ENCODE peak calls at places on chromosomes 11 and 22, in five cellular contexts. P is prostate gland, U is endodermal cell, I is fibroblast of lung, N is mesendoderm. T is an unnamed sample. For H3K4me1, the result is how much of the 10 kb centered on the place peaks cover.

GRCh38 chr22:46040471-46041465 is 63.8 kb upstream of the WNT7B start:
- DNase-seq in P (no peak), U (peak), I (no peak), N (no peak), T (no peak)

GRCh38 chr22:22520667-22521602 is 865 bp upstream of the ZNF280A start:
- DNase-seq in P (no peak), U (no peak), I (no peak), N (peak), T (no peak)

GRCh38 chr22:50473088-50473487 is 1.7 kb downstream of the SBF1 start:
- DNase-seq in P (no peak), U (peak), I (no peak), N (peak), T (no peak)

GRCh38 chr11:65854871-65855837 is 2.8 kb downstream of the CFL1 start:
- DNase-seq in P (no peak), U (no peak), I (no peak), N (no peak), T (no peak)

GRCh38 chr11:35981581-35981980 is 37.7 kb downstream of the LDLRAD3 start:
- DNase-seq in P (no peak), U (no peak), I (peak), N (no peak), T (no peak)

GRCh38 chr11:120013325-120014250 is 124.3 kb downstream of the TRIM29 start:
- DNase-seq in P (peak), U (peak), I (peak), N (peak), T (peak)

GRCh38 chr11:117146521-117146920 is 2.4 kb downstream of the PAFAH1B2 start:
- DNase-seq in P (no peak), U (peak), I (peak), N (peak), T (peak)

GRCh38 chr11:121466063-121466794 is 13.5 kb upstream of the SORL1-AS1 start:
- DNase-seq in P (peak), U (peak), I (peak), N (peak), T (no peak)

GRCh38 chr11:65021509-65021908 is 5.7 kb upstream of the SNX15 start:
- DNase-seq in P (no peak), U (no peak), I (no peak), N (no peak), T (no peak)

GRCh38 chr22:20546541-20546950 is 39.1 kb downstream of the MED15 start:
- DNase-seq in P (no peak), U (no peak), I (no peak), N (no peak), T (no peak)

GRCh38 chr22:46406349-46406748 is 70.8 kb downstream of the TRMU start:
- DNase-seq in P (no peak), U (no peak), I (no peak), N (no peak), T (no peak)

GRCh38 chr11:66327171-66328035 is 8.8 kb downstream of the RIN1 start:
- DNase-seq in P (no peak), U (no peak), I (peak), N (peak), T (peak)

GRCh38 chr11:63560506-63561179 is 2.5 kb downstream of the PLAAT2 start:
- DNase-seq in P (peak), U (no peak), I (no peak), N (no peak), T (peak)

GRCh38 chr11:73154178-73154577 is 12.1 kb upstream of the FCHSD2 start:
- DNase-seq in P (no peak), U (peak), I (no peak), N (no peak), T (no peak)

GRCh38 chr11:65396769-65397745 is 10.6 kb downstream of the FRMD8 start:
- DNase-seq in P (no peak), U (no peak), I (no peak), N (no peak), T (no peak)

GRCh38 chr11:27304514-27304913 is 58.5 kb downstream of the CCDC34 start:
- DNase-seq in P (no peak), U (peak), I (no peak), N (peak), T (no peak)

GRCh38 chr11:36292311-36292722 is 3.1 kb upstream of the COMMD9 start:
- DNase-seq in P (no peak), U (peak), I (peak), N (peak), T (peak)

GRCh38 chr22:16959345-16959930 is 48.6 kb downstream of the GAB4 start:
- DNase-seq in P (no peak), U (no peak), I (no peak), N (no peak), T (no peak)

GRCh38 chr11:37108436-37109204 is 510.6 kb upstream of the RAG2 start:
- DNase-seq in P (no peak), U (no peak), I (peak), N (no peak), T (no peak)

GRCh38 chr22:46738961-46739870 is 1.2 kb upstream of the CERK start:
- DNase-seq in P (peak), U (peak), I (peak), N (peak), T (peak)

GRCh38 chr11:86218125-86219081 is 26.1 kb upstream of the EED start:
- DNase-seq in P (peak), U (peak), I (peak), N (peak), T (peak)

GRCh38 chr11:106022795-106023275 is 795 bp upstream of the MSANTD4 start:
- DNase-seq in P (no peak), U (no peak), I (no peak), N (no peak), T (no peak)

GRCh38 chr11:61138940-61139339 is 22.3 kb downstream of the VPS37C start:
- DNase-seq in P (no peak), U (no peak), I (peak), N (no peak), T (peak)

GRCh38 chr11:28476053-28476452 is 367.9 kb downstream of the METTL15 start:
- DNase-seq in P (no peak), U (no peak), I (no peak), N (no peak), T (no peak)

GRCh38 chr11:71240061-71240690 is 12.2 kb downstream of the SHANK2 start:
- DNase-seq in P (no peak), U (peak), I (no peak), N (no peak), T (no peak)

GRCh38 chr11:83725718-83726117 is 439.6 kb upstream of the CCDC90B start:
- DNase-seq in P (no peak), U (no peak), I (no peak), N (peak), T (no peak)

GRCh38 chr11:31822604-31823371 is 11.7 kb upstream of the PAX6 start:
- DNase-seq in P (no peak), U (peak), I (no peak), N (peak), T (no peak)

GRCh38 chr11:60280412-60280811 is at the start of gene MS4A4A:
- DNase-seq in P (no peak), U (no peak), I (no peak), N (no peak), T (no peak)

GRCh38 chr22:36580371-36580770 is 51.4 kb upstream of the EIF3D start:
- DNase-seq in P (no peak), U (peak), I (no peak), N (no peak), T (no peak)

GRCh38 chr11:269146-269890 is 8.9 kb upstream of the NLRP6 start:
- DNase-seq in P (no peak), U (no peak), I (no peak), N (no peak), T (no peak)

GRCh38 chr22:33274214-33274828 is 216.1 kb upstream of the SYN3 start:
- DNase-seq in P (no peak), U (peak), I (no peak), N (peak), T (no peak)

GRCh38 chr11:14288189-14288935 is 70.6 kb downstream of the RRAS2 start:
- DNase-seq in P (peak), U (no peak), I (peak), N (no peak), T (no peak)

GRCh38 chr22:20657963-20658362 is 116.0 kb upstream of the SERPIND1 start:
- DNase-seq in P (no peak), U (no peak), I (no peak), N (no peak), T (no peak)

GRCh38 chr11:8810331-8811301 is 100.4 kb upstream of the AKIP1 start:
- DNase-seq in P (peak), U (peak), I (peak), N (peak), T (peak)

GRCh38 chr11:8811571-8811970 is 99.4 kb upstream of the AKIP1 start:
- DNase-seq in P (no peak), U (no peak), I (no peak), N (no peak), T (no peak)

GRCh38 chr11:8813658-8814057 is 97.3 kb upstream of the AKIP1 start:
- DNase-seq in P (peak), U (peak), I (peak), N (peak), T (peak)

GRCh38 chr11:8814209-8814922 is 96.6 kb upstream of the AKIP1 start:
- DNase-seq in P (no peak), U (peak), I (no peak), N (peak), T (no peak)

GRCh38 chr11:8812438-8812837 is 98.6 kb upstream of the AKIP1 start:
- DNase-seq in P (no peak), U (peak), I (peak), N (peak), T (no peak)
- H3K4me1 ChIP-seq in P (under half), U (under half), I (under half), N (under half), T (under half)

DNA sequence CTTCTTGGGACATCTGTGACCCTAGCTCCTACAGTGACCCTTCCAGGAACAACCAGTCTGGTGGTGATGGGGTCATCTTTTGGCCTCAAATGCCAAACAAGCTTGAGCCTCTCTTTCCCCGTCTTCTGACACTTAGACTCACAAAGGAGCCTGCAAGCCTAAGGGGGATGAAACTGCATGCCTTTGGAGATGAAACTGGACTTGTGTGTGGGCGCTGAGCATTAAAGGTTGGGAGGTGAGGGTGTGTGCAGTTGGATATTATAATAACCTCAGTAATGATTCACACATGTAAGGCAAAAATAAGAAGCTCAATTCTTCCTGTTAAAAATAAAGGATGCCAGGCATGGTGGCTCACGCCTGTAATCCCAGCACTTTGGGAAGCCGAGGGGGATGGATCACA is 35.5 kb downstream of the SDHD start:
- DNase-seq in P (no peak), U (no peak), I (no peak), N (no peak), T (no peak)
- H3K4me1 ChIP-seq in P (under half), U (under half), I (under half), N (under half), T (under half)

GRCh38 chr11:2832718-2833020 is 52.9 kb downstream of the CDKN1C start:
- DNase-seq in P (no peak), U (no peak), I (no peak), N (no peak), T (no peak)

GRCh38 chr11:2830030-2830812 is 55.4 kb downstream of the CDKN1C start:
- DNase-seq in P (no peak), U (no peak), I (no peak), N (no peak), T (no peak)

GRCh38 chr11:2830886-2831285 is 54.7 kb downstream of the CDKN1C start:
- DNase-seq in P (no peak), U (no peak), I (no peak), N (no peak), T (no peak)

GRCh38 chr11:2833051-2833937 is 52.3 kb downstream of the CDKN1C start:
- DNase-seq in P (no peak), U (no peak), I (no peak), N (no peak), T (no peak)

GRCh38 chr11:2831826-2832717 is 53.5 kb downstream of the CDKN1C start:
- DNase-seq in P (no peak), U (no peak), I (no peak), N (no peak), T (no peak)
- H3K4me1 ChIP-seq in P (under half), U (under half), I (under half), N (under half), T (under half)

GRCh38 chr22:25758316-25758715 is 16.3 kb downstream of the MYO18B start:
- DNase-seq in P (no peak), U (no peak), I (no peak), N (no peak), T (no peak)

GRCh38 chr22:25754527-25755202 is 12.7 kb downstream of the MYO18B start:
- DNase-seq in P (no peak), U (no peak), I (peak), N (no peak), T (peak)

GRCh38 chr22:25760294-25760693 is 18.3 kb downstream of the MYO18B start:
- DNase-seq in P (no peak), U (no peak), I (no peak), N (no peak), T (no peak)

GRCh38 chr22:25759825-25760231 is 17.8 kb downstream of the MYO18B start:
- DNase-seq in P (no peak), U (no peak), I (peak), N (peak), T (peak)

GRCh38 chr22:25757686-25758085 is 15.7 kb downstream of the MYO18B start:
- DNase-seq in P (no peak), U (no peak), I (no peak), N (no peak), T (no peak)
- H3K4me1 ChIP-seq in P (under half), U (under half), I (under half), N (under half), T (half or more)

GRCh38 chr11:62494246-62494645 is 52.4 kb downstream of the AHNAK start:
- DNase-seq in P (no peak), U (no peak), I (no peak), N (no peak), T (no peak)

GRCh38 chr11:62493801-62494200 is 52.8 kb downstream of the AHNAK start:
- DNase-seq in P (no peak), U (no peak), I (no peak), N (no peak), T (no peak)

GRCh38 chr11:62498492-62499286 is 47.9 kb downstream of the AHNAK start:
- DNase-seq in P (no peak), U (no peak), I (no peak), N (no peak), T (no peak)

GRCh38 chr11:62497132-62497915 is 49.3 kb downstream of the AHNAK start:
- DNase-seq in P (peak), U (peak), I (peak), N (peak), T (peak)

DNA sequence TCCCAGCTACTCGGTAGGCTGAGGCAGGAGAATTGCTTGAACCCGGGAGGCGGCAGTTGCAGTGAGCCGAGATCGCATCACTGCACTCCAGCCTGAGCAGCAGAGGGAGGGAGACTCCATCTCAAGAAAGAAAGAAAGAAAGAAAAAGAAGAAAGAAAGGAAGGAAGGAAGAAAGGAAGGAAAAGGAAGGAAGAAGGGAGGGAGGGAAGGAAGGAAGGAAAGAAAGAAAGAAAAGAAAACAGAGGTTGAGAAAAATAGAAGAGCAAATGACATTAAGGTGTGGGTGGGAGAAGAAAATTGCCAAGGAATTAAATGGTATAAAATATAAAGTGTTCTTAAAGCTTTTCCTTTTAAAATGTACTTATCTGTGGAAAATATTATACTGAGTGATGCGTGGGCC is 49.9 kb downstream of the AHNAK start:
- DNase-seq in P (no peak), U (no peak), I (no peak), N (no peak), T (no peak)
- H3K4me1 ChIP-seq in P (under half), U (under half), I (under half), N (under half), T (under half)

DNA sequence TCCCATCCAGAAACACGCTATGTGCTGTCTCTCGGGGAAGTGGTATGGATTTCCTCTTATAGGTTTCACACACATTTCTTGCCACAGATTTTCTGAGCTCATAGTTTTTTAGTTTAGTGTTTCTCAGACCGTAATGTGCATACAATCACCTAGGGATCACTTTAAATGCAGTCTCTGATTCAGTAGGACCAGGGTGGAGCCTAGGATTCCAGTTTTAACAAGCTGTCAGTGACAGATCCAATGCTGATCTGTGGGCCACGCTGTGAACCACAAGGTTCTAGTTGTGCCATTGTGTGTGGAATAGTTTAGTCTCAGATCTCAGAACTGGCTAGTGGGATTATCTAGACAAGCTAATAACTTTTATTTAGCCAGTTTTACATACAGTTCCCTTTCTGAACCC is 23.7 kb upstream of the CXCR5 start:
- DNase-seq in P (no peak), U (no peak), I (no peak), N (no peak), T (no peak)
- H3K4me1 ChIP-seq in P (under half), U (under half), I (under half), N (under half), T (under half)

GRCh38 chr22:42943981-42944380 is 71.0 kb downstream of the PACSIN2 start:
- DNase-seq in P (no peak), U (no peak), I (no peak), N (no peak), T (no peak)

GRCh38 chr22:42945027-42945426 is 69.9 kb downstream of the PACSIN2 start:
- DNase-seq in P (no peak), U (no peak), I (no peak), N (no peak), T (no peak)

GRCh38 chr22:42945736-42946135 is 69.2 kb downstream of the PACSIN2 start:
- DNase-seq in P (no peak), U (no peak), I (no peak), N (peak), T (no peak)

GRCh38 chr22:42942351-42942750 is 72.6 kb downstream of the PACSIN2 start:
- DNase-seq in P (no peak), U (no peak), I (no peak), N (no peak), T (no peak)

DNA sequence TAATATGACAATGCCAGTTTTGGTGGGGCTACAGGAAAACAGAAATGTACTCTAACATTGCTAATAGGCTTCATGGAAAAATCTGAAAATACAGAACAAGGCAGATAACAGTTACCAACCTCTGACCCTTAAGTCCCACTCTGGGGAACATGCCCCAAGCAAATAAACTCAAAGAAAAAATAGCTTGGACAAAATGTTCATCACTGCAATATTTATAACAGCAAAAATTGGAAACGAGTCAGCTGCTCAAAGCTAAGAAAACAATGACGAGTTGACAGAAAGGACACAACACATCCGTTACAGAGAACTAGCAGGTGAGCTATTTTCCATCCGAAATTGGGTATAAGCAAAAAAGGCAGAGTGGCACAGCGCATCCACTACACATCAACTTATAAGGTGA is 70.5 kb downstream of the PACSIN2 start:
- DNase-seq in P (no peak), U (no peak), I (no peak), N (no peak), T (no peak)
- H3K4me1 ChIP-seq in P (under half), U (under half), I (under half), N (under half), T (half or more)